ENCODE peak calls at places on chromosomes 12 and 14, in eight cellular contexts. F is choroid plexus epithelial cell, S is right atrium auricular region, E is H9, C is foreskin fibroblast, D is GM20000, V is GM10248, B is hepatocyte. W is an unnamed sample.

GRCh38 chr12:54935235-54935951 is 49.2 kb downstream of the TESPA1 start:
- DNase-seq in F (peak; percentile 91), S (no peak), E (no peak), C (peak; percentile 86), D (peak; percentile 77), V (peak; percentile 76), B (peak; percentile 49), W (peak; percentile 96)

GRCh38 chr12:116352315-116352835 is 74.9 kb upstream of the MED13L start:
- DNase-seq in F (no peak), S (no peak), E (no peak), C (no peak), D (no peak), V (no peak), B (no peak), W (no peak)

GRCh38 chr14:56686416-56686815 is 106.8 kb downstream of the TMEM260 start:
- DNase-seq in F (no peak), S (no peak), E (peak; percentile 66), C (no peak), D (no peak), V (no peak), B (no peak), W (no peak)

GRCh38 chr12:12191008-12191407 is 75.8 kb downstream of the LRP6 start:
- DNase-seq in F (no peak), S (no peak), E (no peak), C (no peak), D (no peak), V (no peak), B (no peak), W (no peak)

GRCh38 chr14:62886461-62886860 is 158.8 kb downstream of the KCNH5 start:
- DNase-seq in F (no peak), S (no peak), E (no peak), C (no peak), D (no peak), V (no peak), B (no peak), W (no peak)

GRCh38 chr12:122078141-122079037 is at the start of gene MLXIP:
- DNase-seq in F (peak; percentile 94), S (peak; percentile 95), E (peak; percentile 93), C (peak; percentile 98), D (peak; percentile 98), V (peak; percentile 96), B (peak; percentile 98), W (peak; percentile 96)

GRCh38 chr12:102331419-102331818 is 133.8 kb upstream of the PMCH start:
- DNase-seq in F (no peak), S (no peak), E (no peak), C (no peak), D (no peak), V (no peak), B (no peak), W (no peak)

GRCh38 chr14:69493791-69494190 is 9.3 kb downstream of the PLEKHD1 start:
- DNase-seq in F (no peak), S (no peak), E (no peak), C (no peak), D (no peak), V (no peak), B (no peak), W (no peak)

GRCh38 chr12:128259556-128260070 is 7.4 kb upstream of the TMEM132C start:
- DNase-seq in F (peak; percentile 27), S (no peak), E (peak; percentile 68), C (no peak), D (peak; percentile 48), V (no peak), B (peak; percentile 70), W (no peak)

GRCh38 chr14:38357557-38357956 is 101.7 kb upstream of the CLEC14A start:
- DNase-seq in F (peak; percentile 92), S (no peak), E (no peak), C (peak; percentile 92), D (no peak), V (no peak), B (no peak), W (peak; percentile 12)

GRCh38 chr12:5262450-5262849 is 169.5 kb upstream of the NTF3 start:
- DNase-seq in F (no peak), S (no peak), E (no peak), C (peak; percentile 39), D (no peak), V (no peak), B (no peak), W (no peak)

GRCh38 chr14:32584079-32584478 is 255.0 kb downstream of the AKAP6 start:
- DNase-seq in F (no peak), S (no peak), E (no peak), C (no peak), D (no peak), V (no peak), B (no peak), W (peak; percentile 54)

GRCh38 chr14:55414551-55414950 is 2.9 kb upstream of the ATG14 start:
- DNase-seq in F (no peak), S (no peak), E (no peak), C (no peak), D (no peak), V (no peak), B (no peak), W (no peak)

GRCh38 chr14:57346741-57347140 is 43.6 kb upstream of the NAA30 start:
- DNase-seq in F (no peak), S (no peak), E (no peak), C (no peak), D (no peak), V (no peak), B (no peak), W (no peak)

GRCh38 chr14:39291739-39292138 is 58.0 kb downstream of the MIA2 start:
- DNase-seq in F (no peak), S (no peak), E (no peak), C (no peak), D (no peak), V (no peak), B (no peak), W (no peak)

GRCh38 chr12:22702690-22703089 is 77.7 kb downstream of the ETNK1 start:
- DNase-seq in F (peak; percentile 42), S (no peak), E (no peak), C (no peak), D (no peak), V (no peak), B (peak; percentile 59), W (no peak)

GRCh38 chr12:125244338-125244737 is 179.1 kb downstream of the AACS start:
- DNase-seq in F (no peak), S (no peak), E (no peak), C (no peak), D (no peak), V (no peak), B (no peak), W (no peak)

GRCh38 chr12:125243811-125244210 is 178.6 kb downstream of the AACS start:
- DNase-seq in F (no peak), S (no peak), E (no peak), C (no peak), D (no peak), V (no peak), B (no peak), W (no peak)

GRCh38 chr12:125247477-125247876 is 182.2 kb downstream of the AACS start:
- DNase-seq in F (no peak), S (no peak), E (no peak), C (no peak), D (no peak), V (no peak), B (no peak), W (no peak)

GRCh38 chr12:125245601-125246345 is 180.5 kb downstream of the AACS start:
- DNase-seq in F (no peak), S (no peak), E (no peak), C (peak; percentile 10), D (no peak), V (no peak), B (peak; percentile 12), W (no peak)

DNA sequence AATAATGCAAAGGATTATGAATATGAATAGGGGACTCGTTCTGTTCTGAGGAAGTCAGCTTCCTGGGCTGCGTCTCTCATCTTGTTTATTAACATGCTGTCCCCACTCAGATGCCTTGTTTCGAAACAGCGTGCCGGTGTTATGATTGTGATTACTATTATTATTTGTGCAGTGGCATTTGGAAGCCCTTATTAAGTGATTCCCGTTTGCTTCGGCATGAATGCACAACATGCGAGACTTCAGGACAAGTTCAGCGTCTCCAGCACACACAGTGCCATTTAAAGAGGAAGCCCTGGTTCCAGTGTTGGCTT is 181.1 kb downstream of the AACS start:
- DNase-seq in F (no peak), S (no peak), E (no peak), C (no peak), D (no peak), V (no peak), B (no peak), W (no peak)
- TF ChIP-seq CTCF in F (no peak), S (no peak), E (no peak), C (no peak), D (no peak), V (no peak), B (no peak), W (no peak)

DNA sequence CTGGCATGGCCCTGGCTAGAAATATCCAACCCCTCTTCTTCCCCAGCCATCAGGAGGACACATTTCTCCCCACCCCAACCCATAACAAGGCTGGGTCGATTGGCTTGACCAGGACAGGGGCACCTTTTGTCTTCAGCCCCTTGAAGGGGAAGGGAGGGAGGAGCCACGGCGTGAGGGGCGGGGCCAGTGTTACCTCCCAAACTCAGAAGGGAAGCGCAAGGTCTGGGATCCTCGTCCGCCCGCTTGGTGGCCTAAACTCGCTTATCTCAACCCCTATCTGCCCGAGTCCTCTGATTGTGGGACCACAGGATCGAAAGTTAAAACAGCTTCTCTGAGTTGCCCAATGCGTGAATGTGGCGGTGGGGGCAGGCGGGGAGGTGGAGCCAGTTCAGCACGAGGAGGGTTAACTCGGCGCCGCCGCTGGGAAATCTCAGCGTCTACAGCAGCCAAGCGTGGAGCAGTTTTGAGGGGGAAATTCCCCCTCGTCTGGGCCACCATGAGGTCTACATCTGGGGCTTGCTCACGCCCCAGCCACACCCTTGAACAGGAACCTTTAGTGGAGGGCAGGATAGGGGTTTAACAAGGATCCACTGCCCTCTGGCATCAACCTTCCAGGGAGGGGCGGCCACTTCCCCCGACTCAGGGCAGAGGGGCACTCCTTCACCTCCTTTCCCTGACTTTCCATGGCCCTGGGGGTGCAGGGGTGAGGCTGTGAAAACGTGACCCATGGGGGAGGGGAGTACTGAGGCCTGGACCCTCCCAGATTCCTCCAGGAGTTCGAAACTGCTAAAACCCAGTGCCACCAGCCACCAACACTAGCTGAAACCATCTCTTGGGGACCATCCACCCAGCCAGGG is 745 bp downstream of the STAT6 start:
- DNase-seq in F (peak; percentile 41), S (no peak), E (peak; percentile 93), C (peak; percentile 83), D (peak; percentile 72), V (peak; percentile 79), B (peak; percentile 70), W (peak; percentile 48)
- TF ChIP-seq CTCF in F (no peak), S (no peak), E (peak; percentile 22), C (no peak), D (no peak), V (no peak), B (peak; percentile 3), W (no peak)

DNA sequence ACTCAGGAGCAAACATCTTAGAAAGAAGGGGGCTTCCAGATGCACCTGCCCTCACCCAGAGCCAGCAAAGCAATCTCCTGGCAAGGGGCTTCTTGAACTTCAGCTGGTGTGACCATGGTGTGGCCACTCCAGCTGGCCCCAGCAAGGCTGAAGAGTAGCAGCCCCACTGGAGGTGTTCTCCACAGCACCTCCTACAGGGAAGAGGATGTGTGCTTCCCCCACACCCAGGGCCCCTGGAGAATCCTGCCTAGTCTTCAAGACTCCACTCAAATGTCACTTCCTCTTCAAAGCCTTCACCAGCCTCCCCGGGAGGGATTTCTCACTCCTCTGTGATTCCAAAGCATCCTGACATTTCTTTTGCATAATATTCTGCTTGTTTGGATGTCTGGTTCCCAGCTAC is 8.5 kb downstream of the RAB15 start:
- DNase-seq in F (no peak), S (no peak), E (no peak), C (no peak), D (no peak), V (no peak), B (no peak), W (no peak)
- TF ChIP-seq CTCF in F (peak; percentile 11), S (no peak), E (peak; percentile 34), C (no peak), D (no peak), V (no peak), B (no peak), W (no peak)

GRCh38 chr12:118164798-118165486 is 29.0 kb downstream of the PEBP1 start:
- DNase-seq in F (peak; percentile 69), S (no peak), E (peak; percentile 60), C (peak; percentile 65), D (no peak), V (no peak), B (peak; percentile 63), W (peak; percentile 48)
- TF ChIP-seq CTCF in F (peak; percentile 86), S (no peak), E (peak; percentile 82), C (peak; percentile 68), D (peak; percentile 26), V (peak; percentile 43), B (peak; percentile 64), W (peak; percentile 67)

W was measured in RWPE1.